ENCODE peak calls at places on chromosomes 4 and X, in seven cellular contexts. G is fibroblast of pulmonary artery; S is activated effector memory CD4-positive, alpha-beta T cell treated with Interleukin-2 at 50 U/mL for 16 hours; U is T-helper 1 cell; P is amniotic stem cell; D is islet precursor cell; I is LHCN-M2. A is an unnamed sample.

GRCh38 chr4:26762650-26763049 is 98.0 kb upstream of the STIM2 start:
- DNase-seq in D (no peak), S (no peak), I (peak; percentile 40), G (no peak), P (no peak), U (no peak), A (no peak)

GRCh38 chrX:20315140-20315539 is 48.4 kb upstream of the RPS6KA3 start:
- DNase-seq in I (peak; percentile 13), P (no peak), D (no peak), U (no peak), S (no peak), G (no peak), A (peak; percentile 3)

GRCh38 chr4:1207603-1208265 is 35.4 kb upstream of the SPON2 start:
- DNase-seq in P (no peak), D (peak; percentile 48), U (no peak), S (no peak), G (peak; percentile 85), I (peak; percentile 83), A (no peak)

GRCh38 chrX:1587161-1587560 is 4.2 kb upstream of the AKAP17A start:
- DNase-seq in G (no peak), S (no peak), P (no peak), U (no peak), D (peak; percentile 7), I (no peak), A (no peak)

GRCh38 chr4:78379991-78380739 is 171.4 kb upstream of the ANXA3 start:
- DNase-seq in U (no peak), P (no peak), D (no peak), S (no peak), G (no peak), I (peak; percentile 25), A (no peak)

GRCh38 chrX:38819709-38820108 is 18.4 kb downstream of the MID1IP1 start:
- DNase-seq in S (no peak), I (no peak), P (no peak), U (no peak), G (no peak), D (no peak), A (no peak)

GRCh38 chr4:152731997-152732396 is 47.5 kb downstream of the TIGD4 start:
- DNase-seq in I (no peak), D (no peak), S (no peak), P (no peak), U (no peak), G (no peak), A (no peak)

GRCh38 chr4:121154103-121154515 is 10.0 kb downstream of the TNIP3 start:
- DNase-seq in D (no peak), P (no peak), G (no peak), U (no peak), S (no peak), I (no peak), A (no peak)

GRCh38 chrX:9503261-9503660 is 38.4 kb downstream of the TBL1X start:
- DNase-seq in G (no peak), D (peak; percentile 23), U (no peak), S (no peak), P (no peak), I (peak; percentile 2), A (no peak)

GRCh38 chr4:182306792-182307507 is 63.7 kb downstream of the TENM3 start:
- DNase-seq in P (peak; percentile 17), I (peak; percentile 84), D (no peak), U (no peak), S (no peak), G (no peak), A (peak; percentile 41)

GRCh38 chrX:46198858-46199257 is 346.4 kb downstream of the ZNF674 start:
- DNase-seq in S (no peak), P (no peak), U (no peak), I (peak; percentile 34), D (no peak), G (no peak), A (no peak)

GRCh38 chrX:54820737-54821136 is 13.2 kb downstream of the MAGED2 start:
- DNase-seq in D (no peak), G (no peak), I (no peak), P (no peak), S (no peak), U (no peak), A (no peak)

A was measured in NCI-H226.